ENCODE peak calls at places on chromosomes 5 and 9, in four cellular contexts. B is NB4, K is WTC11, L is endothelial cell of umbilical vein. H is an unnamed sample.

GRCh38 chr5:94777163-94777885 is 158.9 kb downstream of the SLF1 start:
- DNase-seq in B (no peak), K (no peak), L (no peak), H (no peak)

GRCh38 chr5:59760798-59761348 is 132.7 kb downstream of the PDE4D start:
- DNase-seq in B (peak), K (no peak), L (peak), H (peak)

GRCh38 chr9:113963017-113963620 is 87.0 kb downstream of the ZNF618 start:
- DNase-seq in B (peak), K (peak), L (peak), H (peak)

GRCh38 chr5:149596712-149597111 is 15.4 kb downstream of the ARHGEF37 start:
- DNase-seq in B (no peak), K (no peak), L (peak), H (no peak)

GRCh38 chr5:2549902-2550301 is 201.6 kb downstream of the IRX2 start:
- DNase-seq in B (no peak), K (no peak), L (no peak), H (no peak)

GRCh38 chr9:114007991-114008666 is 70.0 kb downstream of the AMBP start:
- DNase-seq in B (no peak), K (peak), L (no peak), H (no peak)

GRCh38 chr5:171848911-171849520 is 63.4 kb downstream of the SMIM23 start:
- DNase-seq in B (no peak), K (no peak), L (no peak), H (no peak)

GRCh38 chr5:72817076-72817476 is 615 bp downstream of the TNPO1 start:
- DNase-seq in B (peak), K (no peak), L (peak), H (peak)

GRCh38 chr9:123338710-123339665 is 17.0 kb upstream of the CRB2 start:
- DNase-seq in B (peak), K (no peak), L (peak), H (no peak)

GRCh38 chr5:16869821-16870796 is 66.0 kb downstream of the MYO10 start:
- DNase-seq in B (no peak), K (no peak), L (no peak), H (no peak)

GRCh38 chr5:124980174-124980941 is 233.9 kb upstream of the ZNF608 start:
- DNase-seq in B (no peak), K (peak), L (no peak), H (no peak)

GRCh38 chr9:16509946-16510504 is 360.4 kb downstream of the BNC2 start:
- DNase-seq in B (peak), K (no peak), L (peak), H (no peak)

GRCh38 chr9:125343518-125344284 is 82.1 kb downstream of the GAPVD1 start:
- DNase-seq in B (no peak), K (peak), L (peak), H (peak)

GRCh38 chr9:109806506-109807115 is 26.6 kb downstream of the PALM2AKAP2 start:
- DNase-seq in B (no peak), K (no peak), L (no peak), H (no peak)

GRCh38 chr5:56175465-56175864 is 57.7 kb downstream of the ANKRD55 start:
- DNase-seq in B (peak), K (no peak), L (peak), H (no peak)

GRCh38 chr5:152638996-152639552 is 234.0 kb upstream of the NMUR2 start:
- DNase-seq in B (no peak), K (no peak), L (no peak), H (no peak)

GRCh38 chr5:69209607-69210006 is 20.2 kb downstream of the CENPH start:
- DNase-seq in B (no peak), K (no peak), L (no peak), H (no peak)

GRCh38 chr9:70411141-70411929 is 3.1 kb downstream of the KLF9 start:
- DNase-seq in B (peak), K (no peak), L (peak), H (no peak)

GRCh38 chr5:1441166-1441865 is 3.9 kb downstream of the SLC6A3 start:
- DNase-seq in B (no peak), K (no peak), L (no peak), H (no peak)

GRCh38 chr5:148687427-148687826 is 33.1 kb upstream of the HTR4 start:
- DNase-seq in B (peak), K (peak), L (peak), H (peak)

GRCh38 chr9:21525174-21525573 is 43.1 kb upstream of the IFNE start:
- DNase-seq in B (no peak), K (no peak), L (no peak), H (no peak)

GRCh38 chr5:116898917-116899316 is 324.3 kb upstream of the SEMA6A start:
- DNase-seq in B (no peak), K (no peak), L (no peak), H (no peak)

GRCh38 chr5:53601570-53601969 is 41.1 kb downstream of the NDUFS4 start:
- DNase-seq in B (no peak), K (no peak), L (no peak), H (peak)

GRCh38 chr9:127137640-127138360 is 15.4 kb upstream of the ANGPTL2 start:
- DNase-seq in B (no peak), K (no peak), L (no peak), H (no peak)

GRCh38 chr5:157816682-157817268 is 42.2 kb downstream of the CLINT1 start:
- DNase-seq in B (peak), K (no peak), L (peak), H (no peak)

GRCh38 chr9:93086445-93087224 is 9.4 kb upstream of the CARD19 start:
- DNase-seq in B (no peak), K (no peak), L (no peak), H (no peak)
- TF ChIP-seq MAX in B (no peak), K (no peak), L (no peak), H (no peak)

GRCh38 chr5:141845371-141845821 is 32.8 kb downstream of the PCDH1 start:
- DNase-seq in B (peak), K (peak), L (no peak), H (no peak)
- TF ChIP-seq MAX in B (no peak), K (no peak), L (no peak), H (no peak)

GRCh38 chr9:133880136-133880535 is 112.0 kb downstream of the VAV2 start:
- DNase-seq in B (no peak), K (no peak), L (no peak), H (no peak)

GRCh38 chr9:133882849-133883248 is 109.3 kb downstream of the VAV2 start:
- DNase-seq in B (no peak), K (no peak), L (no peak), H (no peak)

GRCh38 chr9:133883356-133883755 is 108.8 kb downstream of the VAV2 start:
- DNase-seq in B (no peak), K (no peak), L (no peak), H (no peak)

GRCh38 chr9:133880851-133881634 is 111.1 kb downstream of the VAV2 start:
- DNase-seq in B (no peak), K (no peak), L (no peak), H (no peak)

GRCh38 chr9:133881671-133882381 is 110.3 kb downstream of the VAV2 start:
- DNase-seq in B (no peak), K (no peak), L (no peak), H (no peak)
- TF ChIP-seq MAX in B (no peak), K (no peak), L (no peak), H (no peak)

GRCh38 chr9:137353223-137354152 is 51.4 kb upstream of the NRARP start:
- DNase-seq in B (no peak), K (no peak), L (peak), H (no peak)
- TF ChIP-seq MAX in B (no peak), K (no peak), L (peak), H (no peak)

DNA sequence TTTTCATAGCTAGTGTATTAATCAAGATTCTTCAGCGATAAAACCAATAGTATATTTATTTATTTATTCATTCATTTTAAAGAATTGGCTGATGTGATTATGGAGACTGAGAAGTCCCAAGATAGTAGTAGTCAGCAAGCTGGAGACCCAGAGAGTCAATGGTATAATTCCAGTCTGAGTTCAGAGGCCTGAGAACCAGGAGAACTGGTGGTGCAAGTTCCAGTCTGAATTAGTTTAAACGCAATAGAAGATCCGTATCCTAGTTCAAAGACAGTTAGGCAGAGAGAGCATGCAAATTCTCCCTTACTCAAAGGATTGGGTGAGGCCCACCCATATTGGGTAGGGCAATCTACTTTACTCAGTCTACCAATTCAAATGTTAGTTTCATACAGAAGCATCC is 364.2 kb upstream of the RPS23 start:
- DNase-seq in B (no peak), K (no peak), L (no peak), H (no peak)
- TF ChIP-seq MAX in B (no peak), K (no peak), L (no peak), H (no peak)

DNA sequence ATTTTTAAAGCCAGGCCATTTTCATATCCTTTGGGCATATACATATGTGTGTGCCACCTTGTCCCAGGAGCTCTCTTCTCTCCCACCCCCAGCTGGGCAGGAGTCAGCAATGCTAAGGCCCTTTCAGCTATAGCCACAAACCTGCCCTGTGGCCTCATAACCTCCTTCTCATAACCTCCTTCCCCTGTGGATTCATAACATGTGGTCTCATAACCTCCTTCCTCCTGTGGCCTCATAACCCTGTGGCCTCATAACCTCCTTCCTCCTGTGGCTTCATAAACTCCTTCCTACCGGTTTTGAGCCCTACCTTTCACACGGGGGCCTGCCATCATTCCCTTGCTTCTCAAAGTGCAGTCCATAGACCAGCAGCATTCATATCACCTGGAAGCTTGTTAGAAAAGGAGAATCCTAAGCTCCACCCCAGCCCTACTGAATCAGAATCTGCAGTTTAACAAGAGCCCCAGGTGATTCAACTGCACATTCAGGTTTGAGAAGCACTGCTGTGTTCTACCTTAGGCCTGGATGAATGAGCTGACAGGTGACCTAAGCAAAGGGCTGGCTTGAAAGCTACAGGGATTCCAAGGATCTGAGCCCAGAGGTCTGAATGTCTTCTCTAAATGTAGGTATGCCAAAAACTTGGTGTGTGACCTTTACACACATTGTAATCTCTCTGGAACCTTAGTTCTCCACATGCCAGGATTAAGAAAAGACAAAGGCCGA is 41.9 kb upstream of the PLPP6 start:
- DNase-seq in B (peak), K (no peak), L (no peak), H (no peak)
- TF ChIP-seq MAX in B (peak), K (no peak), L (no peak), H (no peak)

GRCh38 chr5:119860463-119860862 is 231.1 kb downstream of the FAM170A start:
- DNase-seq in B (no peak), K (no peak), L (no peak), H (no peak)
- TF ChIP-seq MAX in B (no peak), K (no peak), L (no peak), H (no peak)

GRCh38 chr5:180352976-180353225 is 235 bp downstream of the GFPT2 start:
- DNase-seq in B (no peak), K (no peak), L (no peak), H (no peak)

GRCh38 chr5:180352116-180352975 is 790 bp downstream of the GFPT2 start:
- DNase-seq in B (no peak), K (no peak), L (no peak), H (no peak)

GRCh38 chr5:180354966-180355365 is 1.8 kb upstream of the GFPT2 start:
- DNase-seq in B (no peak), K (no peak), L (no peak), H (no peak)

GRCh38 chr5:180353963-180354574 is 933 bp upstream of the GFPT2 start:
- DNase-seq in B (no peak), K (no peak), L (no peak), H (no peak)

GRCh38 chr5:180353226-180353962 is at the start of gene GFPT2:
- DNase-seq in B (no peak), K (peak), L (peak), H (peak)
- TF ChIP-seq MAX in B (no peak), K (peak), L (no peak), H (peak)

DNA sequence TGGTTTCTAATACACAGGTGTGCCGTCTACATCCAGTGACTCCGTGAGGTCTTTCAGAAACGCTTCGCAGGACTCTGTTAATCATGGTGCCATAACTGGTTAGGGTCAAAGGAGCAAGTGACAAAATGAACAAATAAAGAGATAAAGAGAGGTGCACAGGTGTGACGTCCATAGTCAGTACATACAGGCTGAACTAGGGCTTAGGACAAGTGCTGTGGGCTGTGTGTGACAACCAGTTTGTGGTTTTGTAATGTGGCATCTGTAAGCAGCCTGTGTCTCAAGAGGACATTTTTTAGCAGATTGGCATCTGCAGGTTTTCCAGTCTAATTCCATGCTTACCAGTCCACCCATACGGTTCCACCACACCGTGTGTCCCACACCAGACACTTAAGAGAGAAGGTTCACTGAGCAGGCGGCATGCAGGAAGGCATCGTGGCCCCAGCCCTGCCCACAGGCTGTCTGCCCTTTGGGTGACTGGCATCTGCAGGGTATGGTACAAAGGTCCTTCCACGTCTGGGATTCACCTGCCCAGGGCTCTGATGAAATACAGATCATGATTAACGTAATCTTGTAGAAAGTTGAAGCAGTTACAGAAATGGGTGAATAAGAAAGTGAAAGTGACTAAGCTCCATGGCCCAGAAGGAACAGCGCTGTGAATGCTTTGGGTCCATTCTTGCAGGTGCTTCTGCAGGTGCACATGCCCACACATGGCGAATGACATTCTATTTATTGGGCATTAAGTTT is 26.9 kb downstream of the SRD5A1 start:
- DNase-seq in B (no peak), K (no peak), L (no peak), H (no peak)
- TF ChIP-seq MAX in B (no peak), K (no peak), L (no peak), H (no peak)

GRCh38 chr9:137435980-137436760 is 5.0 kb downstream of the ENTPD8 start:
- DNase-seq in B (peak), K (peak), L (no peak), H (peak)
- TF ChIP-seq MAX in B (no peak), K (no peak), L (no peak), H (peak)

H was measured in A549.